ENCODE peak calls at places on chromosome 1, in five cellular contexts. K is endothelial cell, E is GF-D8, G is HS-27A, P is NCI-H774. I is an unnamed sample.

GRCh38 chr1:39788758-39789570 is at the start of gene BMP8B:
- DNase-seq in P (peak; percentile 92), G (no peak), K (peak; percentile 38), E (no peak), I (peak; percentile 57)

GRCh38 chr1:46487818-46488218 is 1.8 kb upstream of the DMBX1 start:
- DNase-seq in K (peak; percentile 56), E (no peak), G (no peak), P (no peak), I (no peak)

GRCh38 chr1:156422602-156423091 is 53.6 kb downstream of the RHBG start:
- DNase-seq in G (no peak), K (no peak), P (no peak), E (no peak), I (no peak)

GRCh38 chr1:18419123-18419844 is 61.4 kb upstream of the KLHDC7A start:
- DNase-seq in K (no peak), E (no peak), G (no peak), P (no peak), I (no peak)

GRCh38 chr1:212557739-212558664 is 50.6 kb upstream of the ATF3 start:
- DNase-seq in P (no peak), G (no peak), K (peak; percentile 44), E (no peak), I (no peak)

GRCh38 chr1:8347635-8348034 is 29.7 kb downstream of the SLC45A1 start:
- DNase-seq in P (no peak), G (no peak), E (no peak), K (no peak), I (no peak)

GRCh38 chr1:173917635-173918493 is 737 bp upstream of the SERPINC1 start:
- DNase-seq in P (no peak), K (no peak), E (no peak), G (no peak), I (no peak)

GRCh38 chr1:42737986-42738677 is 1.9 kb downstream of the CLDN19 start:
- DNase-seq in G (no peak), E (no peak), P (no peak), K (no peak), I (no peak)

GRCh38 chr1:216140650-216141547 is 282.3 kb downstream of the USH2A start:
- DNase-seq in P (no peak), E (no peak), G (no peak), K (no peak), I (no peak)

GRCh38 chr1:75765697-75766355 is 20.2 kb upstream of the RABGGTB start:
- DNase-seq in P (no peak), K (no peak), E (no peak), G (peak; percentile 74), I (no peak)